ENCODE peak calls at places on chromosomes 16 and 17, in five cellular contexts. C, A, N, L and I are unnamed samples.

GRCh38 chr17:42609182-42609813 is at the start of the genes RETREG3 and TUBG1:
- DNase-seq in C (peak; percentile 100), A (peak; percentile 100), N (peak; percentile 99), L (peak; percentile 98), I (peak; percentile 99)

GRCh38 chr16:81928975-81929374 is 82.3 kb downstream of the SDR42E1 start:
- DNase-seq in C (no peak), A (no peak), N (no peak), L (no peak), I (no peak)

GRCh38 chr17:14356043-14356637 is 55.3 kb downstream of the HS3ST3B1 start:
- DNase-seq in C (no peak), A (no peak), N (no peak), L (no peak), I (no peak)

GRCh38 chr17:14112407-14112806 is 43.1 kb downstream of the COX10 start:
- DNase-seq in C (no peak), A (no peak), N (no peak), L (no peak), I (no peak)

GRCh38 chr17:76270127-76270592 is 5.0 kb downstream of the UBALD2 start:
- DNase-seq in C (no peak), A (no peak), N (no peak), L (no peak), I (no peak)

GRCh38 chr17:82449136-82449882 is 1.2 kb downstream of the CYBC1 start:
- DNase-seq in C (no peak), A (no peak), N (peak; percentile 76), L (no peak), I (no peak)

GRCh38 chr17:7459961-7460545 is 15.2 kb downstream of the CHRNB1 start:
- DNase-seq in C (no peak), A (peak; percentile 38), N (no peak), L (no peak), I (no peak)

GRCh38 chr17:82320956-82321927 is 3.8 kb upstream of the CD7 start:
- DNase-seq in C (no peak), A (peak; percentile 36), N (peak; percentile 40), L (no peak), I (peak; percentile 28)

GRCh38 chr16:29900102-29900887 is at the start of gene ASPHD1:
- DNase-seq in C (peak; percentile 61), A (peak; percentile 95), N (no peak), L (no peak), I (peak; percentile 92)

GRCh38 chr17:60135160-60135950 is 14.4 kb upstream of the CA4 start:
- DNase-seq in C (peak; percentile 81), A (peak; percentile 93), N (peak; percentile 92), L (peak; percentile 82), I (peak; percentile 90)

GRCh38 chr17:41766135-41766534 is 20.4 kb downstream of the JUP start:
- DNase-seq in C (no peak), A (no peak), N (no peak), L (no peak), I (no peak)

GRCh38 chr16:4372578-4373355 is 1.1 kb downstream of the VASN start:
- DNase-seq in C (no peak), A (peak; percentile 95), N (no peak), L (no peak), I (no peak)

GRCh38 chr17:48756816-48757215 is 28.3 kb upstream of the HOXB13 start:
- DNase-seq in C (no peak), A (no peak), N (no peak), L (no peak), I (no peak)

GRCh38 chr17:1264196-1264595 is 6.0 kb upstream of the BHLHA9 start:
- DNase-seq in C (no peak), A (no peak), N (no peak), L (no peak), I (peak; percentile 15)

GRCh38 chr17:40311575-40311974 is 2.6 kb downstream of the RARA start:
- DNase-seq in C (no peak), A (peak; percentile 70), N (peak; percentile 68), L (peak; percentile 81), I (no peak)

GRCh38 chr16:81752225-81752875 is 26.7 kb upstream of the PLCG2 start:
- DNase-seq in C (no peak), A (peak; percentile 38), N (peak; percentile 73), L (no peak), I (no peak)

GRCh38 chr16:84874004-84874435 is 54.2 kb downstream of the CRISPLD2 start:
- DNase-seq in C (no peak), A (no peak), N (no peak), L (no peak), I (peak; percentile 21)

GRCh38 chr17:17200831-17201230 is 5.3 kb downstream of the PLD6 start:
- DNase-seq in C (no peak), A (no peak), N (peak; percentile 38), L (no peak), I (no peak)

GRCh38 chr17:8225813-8226535 is 15.6 kb upstream of the AURKB start:
- DNase-seq in C (peak; percentile 74), A (peak; percentile 85), N (peak; percentile 54), L (no peak), I (peak; percentile 81)

GRCh38 chr17:15301845-15302244 is 36.7 kb upstream of the PMP22 start:
- DNase-seq in C (no peak), A (no peak), N (no peak), L (no peak), I (no peak)

GRCh38 chr17:935485-935884 is 44.1 kb downstream of the NXN start:
- DNase-seq in C (no peak), A (no peak), N (no peak), L (no peak), I (no peak)

GRCh38 chr17:57834146-57834741 is 15.6 kb downstream of the MRPS23 start:
- DNase-seq in C (no peak), A (peak; percentile 91), N (no peak), L (peak; percentile 61), I (no peak)

GRCh38 chr17:83053779-83054451 is 25.5 kb upstream of the METRNL start:
- DNase-seq in C (no peak), A (no peak), N (no peak), L (peak; percentile 50), I (no peak)

GRCh38 chr17:62098623-62099231 is 33.6 kb upstream of the MED13 start:
- DNase-seq in C (no peak), A (no peak), N (no peak), L (no peak), I (no peak)

GRCh38 chr17:562174-562573 is 152.5 kb downstream of the VPS53 start:
- DNase-seq in C (no peak), A (no peak), N (no peak), L (no peak), I (no peak)

GRCh38 chr17:62592305-62593099 is 35.0 kb upstream of the MRC2 start:
- DNase-seq in C (no peak), A (peak; percentile 7), N (no peak), L (no peak), I (no peak)

GRCh38 chr16:53257001-53257400 is 177.3 kb upstream of the RBL2 start:
- DNase-seq in C (no peak), A (peak; percentile 75), N (no peak), L (no peak), I (no peak)

GRCh38 chr17:32160526-32160925 is 18.2 kb downstream of the RHOT1 start:
- DNase-seq in C (no peak), A (no peak), N (no peak), L (no peak), I (no peak)

GRCh38 chr16:53960954-53961616 is 257.1 kb downstream of the FTO start:
- DNase-seq in C (no peak), A (no peak), N (no peak), L (no peak), I (no peak)

GRCh38 chr17:35257080-35257701 is 14.3 kb downstream of the SLFN5 start:
- DNase-seq in C (no peak), A (no peak), N (peak; percentile 59), L (peak; percentile 92), I (no peak)

DNA sequence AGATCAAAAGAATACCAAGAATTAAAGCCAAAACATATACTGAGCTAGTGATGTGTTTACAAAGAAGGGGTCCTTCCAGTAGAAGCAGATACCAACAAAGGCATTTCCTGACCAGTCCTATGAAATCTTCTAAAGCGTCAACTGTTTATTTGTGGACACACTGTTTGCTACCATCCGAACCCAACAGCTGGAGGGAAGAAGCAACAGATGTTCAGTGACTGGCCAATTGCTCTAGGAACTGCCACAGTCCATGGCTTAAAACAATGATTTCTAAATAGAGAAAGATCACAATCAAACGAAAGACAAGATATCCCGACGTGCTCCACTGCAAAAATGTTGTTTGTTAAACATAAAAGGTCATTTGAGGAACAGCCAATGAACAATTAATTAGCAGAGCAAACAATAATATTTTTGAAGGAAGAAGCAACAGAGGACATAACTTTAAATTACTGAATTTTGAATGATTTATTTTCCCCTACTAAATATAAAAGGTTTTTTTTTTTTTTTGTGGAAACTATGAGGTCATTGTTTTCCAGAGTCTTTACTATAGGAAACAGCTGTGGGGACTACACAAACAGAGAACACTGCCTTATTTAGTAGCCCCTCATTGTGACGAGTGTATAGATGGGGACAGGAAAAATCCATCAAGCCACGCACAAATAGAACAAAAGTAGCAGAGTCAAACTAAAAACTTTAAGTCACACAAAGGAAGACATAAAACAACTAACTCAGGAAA is 17.2 kb downstream of the USP31 start:
- DNase-seq in C (no peak), A (peak; percentile 56), N (no peak), L (no peak), I (peak; percentile 48)
- H3K4me3 ChIP-seq in C (no peak overlapping the region), A (peak overlapping the region; percentile 66), N (no peak overlapping the region), L (no peak overlapping the region), I (no peak overlapping the region)

DNA sequence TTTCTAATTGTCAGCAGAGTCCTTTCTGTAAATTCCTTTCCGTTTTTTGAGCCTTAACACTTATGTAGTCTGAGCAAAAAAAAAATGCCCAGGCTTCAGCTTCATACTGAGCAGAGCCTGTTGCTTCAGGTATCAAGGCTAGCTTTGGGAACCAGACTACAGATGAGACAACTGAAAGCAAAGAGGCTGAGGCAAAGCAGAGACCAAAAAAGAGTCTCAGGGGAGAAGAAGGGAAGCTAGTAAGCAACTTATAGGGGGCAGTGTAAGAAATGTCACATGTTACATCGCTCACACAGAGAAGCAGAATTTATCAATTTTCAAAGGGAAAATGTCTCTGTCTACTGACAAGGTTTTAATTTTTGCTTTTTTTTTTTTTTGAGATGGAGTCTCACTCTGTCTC is 3.3 kb downstream of the HASPIN start:
- DNase-seq in C (no peak), A (no peak), N (no peak), L (no peak), I (no peak)
- H3K27ac ChIP-seq in C (no peak overlapping the region), A (no peak overlapping the region), N (no peak overlapping the region), L (no peak overlapping the region), I (no peak overlapping the region)

GRCh38 chr16:77113835-77114234 is 77.2 kb upstream of the MON1B start:
- DNase-seq in C (no peak), A (no peak), N (no peak), L (no peak), I (no peak)

GRCh38 chr16:77112701-77113100 is 78.3 kb upstream of the MON1B start:
- DNase-seq in C (no peak), A (no peak), N (no peak), L (no peak), I (no peak)

GRCh38 chr16:77117687-77118086 is 73.3 kb upstream of the MON1B start:
- DNase-seq in C (no peak), A (no peak), N (no peak), L (no peak), I (no peak)
- H3K4me3 ChIP-seq in C (no peak overlapping the region), A (no peak overlapping the region), N (no peak overlapping the region), L (no peak overlapping the region), I (no peak overlapping the region)

DNA sequence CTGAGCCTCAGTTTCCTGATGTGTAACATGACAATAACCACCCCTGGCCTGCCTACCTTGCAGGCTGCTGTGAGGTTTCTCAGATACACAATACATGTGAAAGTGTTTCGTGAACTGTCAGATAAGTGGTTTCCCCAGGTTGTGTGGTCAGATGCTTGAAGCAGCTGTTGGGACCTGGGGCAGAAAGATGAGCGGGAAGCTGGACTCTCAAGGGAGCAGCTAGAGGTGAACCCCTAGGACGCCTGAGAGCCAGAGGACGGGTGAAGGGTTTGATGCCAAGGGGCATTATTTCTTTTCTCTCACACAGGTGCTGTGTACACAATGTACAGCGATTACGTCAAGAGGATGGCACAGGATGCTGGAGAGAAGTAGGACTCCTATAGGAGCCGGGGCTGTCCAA is 2.3 kb downstream of the HIGD1B start:
- DNase-seq in C (no peak), A (no peak), N (no peak), L (no peak), I (no peak)
- H3K27ac ChIP-seq in C (no peak overlapping the region), A (no peak overlapping the region), N (no peak overlapping the region), L (no peak overlapping the region), I (peak overlapping the region; percentile 51)